ENCODE peak calls at places on chromosomes 7 and 10, in seven cellular contexts. M, A, C, B, Z, X and E are unnamed samples.

GRCh38 chr7:37833107-37833817 is 15.1 kb upstream of the NME8 start:
- DNase-seq in X (peak), A (no peak), B (peak), C (peak), M (peak), Z (peak), E (peak)

GRCh38 chr7:123796568-123796967 is 47.8 kb upstream of the WASL start:
- DNase-seq in Z (no peak), C (no peak), M (no peak), A (no peak), X (no peak), B (no peak), E (no peak)

GRCh38 chr10:96998329-96998888 is 166.3 kb downstream of the LCOR start:
- DNase-seq in C (peak), B (no peak), M (no peak), A (no peak), Z (no peak), X (no peak), E (peak)

GRCh38 chr7:128121731-128122576 is 90.7 kb upstream of the LRRC4 start:
- DNase-seq in X (no peak), C (peak), A (no peak), B (peak), Z (no peak), M (no peak), E (no peak)

GRCh38 chr7:106484562-106484961 is 176.4 kb downstream of the CCDC71L start:
- DNase-seq in M (no peak), A (no peak), B (no peak), X (no peak), Z (no peak), C (peak), E (no peak)

GRCh38 chr10:44981172-44982113 is 2.8 kb upstream of the DEPP1 start:
- DNase-seq in Z (no peak), A (no peak), M (peak), X (no peak), B (peak), C (peak), E (peak)

GRCh38 chr7:27186450-27187157 is 1.6 kb upstream of the HOXA11 start:
- DNase-seq in C (no peak), A (no peak), X (no peak), Z (no peak), M (no peak), B (no peak), E (no peak)

GRCh38 chr10:87619705-87620104 is 40.0 kb upstream of the PAPSS2 start:
- DNase-seq in X (no peak), A (peak), C (no peak), Z (no peak), B (no peak), M (no peak), E (no peak)

GRCh38 chr7:101564778-101565211 is 64.3 kb downstream of the MYL10 start:
- DNase-seq in X (no peak), M (no peak), Z (peak), C (no peak), B (peak), A (peak), E (peak)

GRCh38 chr7:86965727-86966120 is 93.7 kb downstream of the ELAPOR2 start:
- DNase-seq in X (no peak), B (no peak), M (no peak), C (no peak), Z (no peak), A (no peak), E (no peak)

GRCh38 chr7:98836811-98837631 is 32.8 kb downstream of the TMEM130 start:
- DNase-seq in X (no peak), B (no peak), M (no peak), C (no peak), A (no peak), Z (no peak), E (peak)

GRCh38 chr10:28906011-28906411 is 228.7 kb downstream of the BAMBI start:
- DNase-seq in M (no peak), X (no peak), C (no peak), Z (no peak), B (no peak), A (no peak), E (no peak)

GRCh38 chr7:22116451-22117027 is 170.8 kb upstream of the CDCA7L start:
- DNase-seq in B (no peak), Z (no peak), A (no peak), C (no peak), X (no peak), M (no peak), E (no peak)

GRCh38 chr10:75209325-75210192 is 1.0 kb upstream of the VDAC2 start:
- DNase-seq in X (peak), C (peak), M (peak), B (peak), A (peak), Z (no peak), E (no peak)

GRCh38 chr7:19051767-19052375 is 65.6 kb downstream of the TWIST1 start:
- DNase-seq in A (no peak), C (no peak), X (no peak), B (no peak), M (peak), Z (peak), E (peak)

GRCh38 chr10:124005991-124006392 is 87.4 kb downstream of the CHST15 start:
- DNase-seq in M (no peak), X (no peak), Z (no peak), B (no peak), A (peak), C (no peak), E (no peak)

GRCh38 chr7:77454802-77455201 is 38.7 kb upstream of the GSAP start:
- DNase-seq in M (no peak), B (no peak), Z (peak), A (no peak), X (no peak), C (no peak), E (peak)

GRCh38 chr10:125824736-125825135 is 1.4 kb downstream of the BCCIP start:
- DNase-seq in B (no peak), C (no peak), M (no peak), Z (no peak), X (no peak), A (no peak), E (peak)

GRCh38 chr7:157271991-157272324 is 64.8 kb upstream of the DNAJB6 start:
- DNase-seq in Z (peak), B (peak), X (peak), A (peak), C (peak), M (peak), E (peak)

GRCh38 chr7:152089183-152089582 is 63.7 kb downstream of the GALNT11 start:
- DNase-seq in M (no peak), Z (no peak), B (no peak), A (no peak), C (no peak), X (no peak), E (no peak)

GRCh38 chr7:116315293-116315692 is 105.0 kb downstream of the TES start:
- DNase-seq in M (no peak), Z (no peak), C (no peak), B (no peak), A (no peak), X (no peak), E (peak)

GRCh38 chr10:5488272-5489161 is 10.9 kb downstream of the CALML5 start:
- DNase-seq in A (no peak), C (no peak), M (peak), B (peak), Z (peak), X (no peak), E (peak)

GRCh38 chr10:132612571-132613504 is 75.3 kb downstream of the INPP5A start:
- DNase-seq in X (no peak), B (no peak), Z (peak), C (no peak), A (peak), M (peak), E (no peak)

GRCh38 chr10:10118131-10118530 is 899.5 kb upstream of the CELF2 start:
- DNase-seq in M (no peak), Z (no peak), B (no peak), C (no peak), X (no peak), A (no peak), E (no peak)

GRCh38 chr7:11298220-11298619 is 324.5 kb downstream of the PHF14 start:
- DNase-seq in A (no peak), C (no peak), M (no peak), B (no peak), Z (no peak), X (no peak), E (no peak)

GRCh38 chr10:133071801-133072595 is 15.7 kb upstream of the ADGRA1 start:
- DNase-seq in X (no peak), B (no peak), M (no peak), Z (no peak), A (no peak), C (no peak), E (no peak)

GRCh38 chr7:90701771-90702170 is 105.7 kb downstream of the CDK14 start:
- DNase-seq in C (no peak), Z (no peak), X (no peak), M (no peak), B (no peak), A (no peak), E (no peak)

GRCh38 chr7:44638611-44639557 is 32.5 kb downstream of the OGDH start:
- DNase-seq in A (peak), Z (no peak), C (peak), X (no peak), M (peak), B (peak), E (peak)

GRCh38 chr10:689433-690226 is at the start of gene DIP2C:
- DNase-seq in A (peak), C (peak), M (peak), Z (no peak), B (peak), X (peak), E (no peak)

GRCh38 chr10:44920252-44920651 is 9.1 kb downstream of the TMEM72 start:
- DNase-seq in X (no peak), M (no peak), A (no peak), B (no peak), C (no peak), Z (no peak), E (no peak)

GRCh38 chr10:21517983-21518628 is 7.4 kb downstream of the SKIDA1 start:
- DNase-seq in A (no peak), M (no peak), X (no peak), Z (no peak), B (no peak), C (no peak), E (peak)

GRCh38 chr7:34748244-34749039 is 90.4 kb downstream of the NPSR1 start:
- DNase-seq in Z (peak), X (peak), A (peak), C (peak), B (peak), M (peak), E (peak)

GRCh38 chr10:124296813-124297788 is 121.6 kb downstream of the OAT start:
- DNase-seq in B (no peak), M (no peak), Z (no peak), X (no peak), A (peak), C (no peak), E (no peak)

GRCh38 chr10:26881600-26882331 is 21.0 kb upstream of the ABI1 start:
- DNase-seq in A (no peak), M (no peak), C (no peak), B (no peak), X (no peak), Z (no peak), E (peak)

GRCh38 chr10:35910234-35910633 is 268.1 kb upstream of the FZD8 start:
- DNase-seq in B (no peak), X (no peak), A (no peak), Z (no peak), M (no peak), C (no peak), E (peak)

GRCh38 chr7:22357311-22358175 is 589 bp upstream of the RAPGEF5 start:
- DNase-seq in X (no peak), C (no peak), A (no peak), M (peak), B (no peak), Z (no peak), E (peak)

GRCh38 chr10:132589015-132589414 is 51.4 kb downstream of the INPP5A start:
- DNase-seq in Z (no peak), M (no peak), B (no peak), C (no peak), A (no peak), X (no peak), E (no peak)

GRCh38 chr10:34538291-34538829 is 276.7 kb downstream of the PARD3 start:
- DNase-seq in A (no peak), B (no peak), X (no peak), M (no peak), Z (no peak), C (no peak), E (peak)

GRCh38 chr10:3213174-3213573 is 40.6 kb upstream of the PITRM1 start:
- DNase-seq in C (no peak), Z (no peak), B (peak), A (no peak), X (no peak), M (no peak), E (no peak)

DNA sequence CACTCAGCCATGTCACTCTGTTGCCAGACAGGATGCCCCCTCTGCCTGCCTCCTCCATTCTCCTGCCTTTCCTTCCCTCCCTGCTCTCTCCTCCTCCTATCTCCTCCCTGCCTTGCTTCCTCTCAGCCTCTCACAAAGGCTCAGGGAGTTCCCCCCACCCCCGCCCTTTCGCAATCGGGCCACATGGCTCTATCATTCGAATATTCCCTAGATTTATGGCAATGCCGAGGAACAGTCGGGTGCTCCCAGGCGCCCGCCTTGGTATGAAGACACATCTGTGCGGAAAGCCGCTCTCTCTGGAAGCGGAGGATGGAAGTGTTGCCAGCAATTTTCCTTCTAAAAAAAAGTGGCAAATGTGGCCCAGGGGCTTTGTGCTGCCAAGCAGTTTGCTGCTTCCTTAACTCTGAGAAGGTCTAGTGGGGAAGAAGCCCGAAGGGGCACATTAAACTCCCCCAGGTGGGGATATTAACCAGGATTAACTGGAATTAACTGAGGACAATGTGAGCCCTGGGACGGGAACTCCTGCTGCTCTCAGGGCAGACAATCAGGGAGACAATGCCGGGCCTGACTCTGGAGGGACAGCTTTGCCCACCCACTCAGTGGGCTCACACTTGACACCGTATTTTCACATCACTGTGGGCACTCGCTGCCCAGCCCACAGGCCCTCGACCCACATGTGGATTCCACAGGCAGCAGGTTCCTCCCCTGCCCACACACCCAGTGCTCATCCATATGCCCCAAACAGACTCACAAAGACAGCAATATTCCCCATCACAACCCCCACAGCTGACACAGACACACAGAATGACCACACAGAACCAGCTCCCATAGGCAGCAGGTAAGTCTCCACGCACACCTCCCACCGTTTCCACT is 88.4 kb upstream of the SMNDC1 start:
- DNase-seq in A (no peak), Z (no peak), C (no peak), M (no peak), X (no peak), B (no peak), E (peak)
- H3K4me3 ChIP-seq in A (no peak), Z (no peak), C (no peak), M (no peak), X (no peak), B (no peak), E (no peak)

GRCh38 chr7:92835140-92835850 is 1.1 kb downstream of the CDK6 start:
- DNase-seq in B (peak), M (peak), Z (no peak), A (peak), C (peak), X (peak), E (peak)

GRCh38 chr7:92832623-92833023 is 3.8 kb downstream of the CDK6 start:
- DNase-seq in M (no peak), C (no peak), A (no peak), X (no peak), B (no peak), Z (no peak), E (no peak)

GRCh38 chr7:92833024-92833765 is 3.2 kb downstream of the CDK6 start:
- DNase-seq in B (peak), C (peak), A (peak), Z (peak), M (peak), X (peak), E (peak)

GRCh38 chr7:92834661-92835139 is 1.7 kb downstream of the CDK6 start:
- DNase-seq in B (peak), Z (no peak), X (no peak), A (peak), C (no peak), M (peak), E (no peak)

GRCh38 chr7:92833766-92834605 is 2.4 kb downstream of the CDK6 start:
- DNase-seq in Z (no peak), B (peak), A (peak), M (peak), X (peak), C (peak), E (no peak)
- TF ChIP-seq CTCF in Z (peak), B (no peak), A (peak), M (no peak), X (no peak), C (no peak), E (peak)

GRCh38 chr7:155488483-155489127 is 30.7 kb downstream of the EN2 start:
- DNase-seq in M (no peak), B (no peak), Z (no peak), A (no peak), C (no peak), X (no peak), E (no peak)

GRCh38 chr7:155491812-155492211 is 33.9 kb downstream of the EN2 start:
- DNase-seq in C (no peak), Z (no peak), B (no peak), A (no peak), X (no peak), M (no peak), E (no peak)

GRCh38 chr7:155489158-155489840 is 31.4 kb downstream of the EN2 start:
- DNase-seq in X (no peak), A (no peak), C (no peak), B (no peak), Z (no peak), M (no peak), E (no peak)

GRCh38 chr7:155489862-155490696 is 32.1 kb downstream of the EN2 start:
- DNase-seq in B (no peak), C (no peak), A (no peak), X (no peak), Z (no peak), M (no peak), E (no peak)

DNA sequence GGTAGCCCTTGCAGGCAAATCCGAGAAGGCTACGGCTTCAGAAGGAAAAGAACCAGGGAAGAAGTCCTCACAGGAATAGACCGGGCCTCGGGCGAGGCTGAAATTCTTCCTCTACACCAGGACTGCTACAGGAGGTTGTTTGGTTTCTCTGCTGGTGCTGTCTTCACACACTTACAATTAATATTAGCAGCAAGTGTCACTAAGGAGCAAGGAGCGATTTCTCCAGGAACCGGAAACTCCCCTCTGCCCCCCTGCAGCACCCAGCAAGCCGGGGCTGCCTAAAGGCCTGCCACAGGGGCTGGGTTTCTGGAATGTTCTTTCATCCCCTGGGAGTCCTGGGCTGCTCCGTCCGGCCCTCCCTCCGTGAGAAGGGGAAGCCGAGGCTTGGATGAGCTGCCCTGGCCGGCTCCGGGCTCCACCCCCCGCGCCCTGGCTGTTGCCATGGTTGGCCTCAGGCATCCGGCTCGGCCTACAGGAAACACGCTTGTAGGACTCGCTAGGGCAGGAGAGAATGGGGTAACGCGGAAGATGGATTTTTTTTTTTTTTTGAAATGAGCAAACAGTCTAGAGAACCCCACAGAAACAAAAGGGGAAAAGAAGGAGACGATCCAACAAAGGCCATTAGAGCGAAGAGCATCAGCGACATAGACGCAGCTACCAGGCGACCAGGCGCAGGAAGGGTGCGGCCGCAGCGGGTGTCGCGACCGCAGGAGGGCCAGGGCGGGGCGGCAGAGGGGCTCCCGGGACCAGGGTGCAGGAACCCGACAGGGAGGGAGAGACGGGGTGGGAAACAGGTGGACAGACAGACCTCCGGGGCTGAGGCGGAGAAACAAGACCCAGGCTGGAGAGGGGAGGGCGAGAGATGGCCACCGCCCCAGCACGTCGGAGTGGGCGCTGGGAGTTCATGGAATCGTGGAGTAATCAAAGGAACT is 33.0 kb downstream of the EN2 start:
- DNase-seq in X (no peak), Z (no peak), C (no peak), M (no peak), B (peak), A (peak), E (no peak)
- H3K4me3 ChIP-seq in X (peak), Z (no peak), C (peak), M (peak), B (peak), A (peak), E (no peak)

GRCh38 chr7:25296086-25296485 is 67.8 kb upstream of the NPVF start:
- DNase-seq in A (no peak), M (no peak), C (no peak), B (no peak), Z (no peak), X (no peak), E (no peak)

GRCh38 chr7:25294624-25295023 is 66.3 kb upstream of the NPVF start:
- DNase-seq in A (no peak), M (no peak), B (no peak), X (no peak), C (no peak), Z (peak), E (no peak)

GRCh38 chr7:25295404-25295803 is 67.1 kb upstream of the NPVF start:
- DNase-seq in M (no peak), Z (no peak), A (no peak), C (no peak), B (no peak), X (no peak), E (no peak)

DNA sequence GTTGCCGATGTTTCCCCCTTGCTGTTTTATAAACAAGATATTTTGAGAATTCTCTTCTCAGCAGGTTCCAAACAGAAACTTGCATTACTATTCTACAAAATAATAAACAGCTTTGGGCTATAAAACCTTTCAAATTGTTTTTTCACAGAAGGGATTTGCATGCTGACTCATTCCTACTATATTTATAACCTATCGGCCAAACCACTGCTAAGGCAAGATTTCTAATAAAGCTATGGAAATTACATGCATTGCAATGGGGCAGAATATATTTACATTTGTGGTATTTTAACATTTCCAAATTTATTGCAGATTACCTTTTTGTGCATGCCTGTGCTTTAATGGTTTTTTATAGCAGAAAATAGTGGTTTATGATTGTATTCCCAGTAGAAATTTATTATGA is 68.9 kb upstream of the NPVF start:
- DNase-seq in X (no peak), M (no peak), A (no peak), Z (no peak), C (no peak), B (no peak), E (no peak)
- TF ChIP-seq CTCF in X (no peak), M (no peak), A (no peak), Z (no peak), C (no peak), B (no peak), E (no peak)